ENCODE peak calls at places on chromosomes 11 and 22, in seven cellular contexts. D is gastrocnemius medialis, A is tibial nerve, K is H54, O is ovary, E is IMR-90, H is suprapubic skin. Z is an unnamed sample.

GRCh38 chr11:66951135-66951534 is 7.0 kb downstream of the PC start:
- DNase-seq in A (no peak), O (no peak), K (no peak), E (no peak), H (no peak), D (no peak), Z (no peak)

GRCh38 chr11:66864924-66865697 is 8.2 kb downstream of the LRFN4 start:
- DNase-seq in D (no peak), H (no peak), O (no peak), K (no peak), E (no peak), A (no peak), Z (no peak)

GRCh38 chr11:61713464-61713863 is 33.3 kb downstream of the DAGLA start:
- DNase-seq in E (no peak), H (no peak), D (no peak), A (no peak), O (no peak), K (no peak), Z (no peak)

GRCh38 chr11:10310301-10310841 is 5.5 kb downstream of the ADM start:
- DNase-seq in A (no peak), E (peak), D (no peak), K (no peak), H (no peak), O (no peak), Z (no peak)

GRCh38 chr22:29457730-29458129 is 19.3 kb downstream of the RFPL1 start:
- DNase-seq in O (no peak), A (no peak), E (peak), K (peak), H (no peak), D (no peak), Z (no peak)

GRCh38 chr22:42862045-42862734 is 5.1 kb upstream of the ARFGAP3 start:
- DNase-seq in K (no peak), E (peak), D (no peak), A (no peak), H (no peak), O (no peak), Z (no peak)

GRCh38 chr11:75733346-75734107 is 15.9 kb downstream of the MOGAT2 start:
- DNase-seq in D (peak), O (no peak), K (no peak), E (no peak), A (no peak), H (peak), Z (no peak)

GRCh38 chr11:67033661-67034166 is 10.8 kb downstream of the SYT12 start:
- DNase-seq in K (peak), D (no peak), E (peak), A (no peak), O (peak), H (no peak), Z (peak)

GRCh38 chr11:111983187-111983986 is 41.8 kb upstream of the DLAT start:
- DNase-seq in H (no peak), A (no peak), K (no peak), D (no peak), E (peak), O (no peak), Z (no peak)

GRCh38 chr11:34161812-34162506 is 56.5 kb downstream of the NAT10 start:
- DNase-seq in D (no peak), E (peak), A (no peak), O (no peak), K (no peak), H (no peak), Z (no peak)

GRCh38 chr11:129703846-129704245 is 111.8 kb upstream of the TMEM45B start:
- DNase-seq in D (no peak), H (peak), A (no peak), E (no peak), O (no peak), K (no peak), Z (no peak)

GRCh38 chr11:34405079-34405858 is 33.5 kb upstream of the CAT start:
- DNase-seq in O (no peak), H (no peak), A (no peak), K (no peak), E (no peak), D (no peak), Z (no peak)

GRCh38 chr11:108222686-108223448 is at the start of gene ATM:
- DNase-seq in K (peak), D (peak), A (peak), O (peak), E (peak), H (peak), Z (peak)

GRCh38 chr11:108221981-108222685 is at the start of gene NPAT:
- DNase-seq in D (no peak), E (no peak), O (no peak), K (no peak), H (no peak), A (no peak), Z (no peak)

GRCh38 chr11:108224908-108225786 is 2.3 kb downstream of the ATM start:
- DNase-seq in A (peak), D (no peak), H (no peak), K (no peak), O (no peak), E (no peak), Z (no peak)

GRCh38 chr11:108224366-108224765 is 1.5 kb downstream of the ATM start:
- DNase-seq in A (no peak), K (no peak), D (no peak), H (no peak), E (no peak), O (no peak), Z (no peak)

GRCh38 chr11:108223449-108224149 is 732 bp downstream of the ATM start:
- DNase-seq in K (no peak), E (peak), D (no peak), O (no peak), H (no peak), A (no peak), Z (no peak)
- TF ChIP-seq POLR2A in K (no peak), E (no peak), D (no peak), O (no peak), H (no peak), A (no peak), Z (no peak)

GRCh38 chr11:64746486-64746885 is 2.5 kb upstream of the RASGRP2 start:
- DNase-seq in A (no peak), O (no peak), D (no peak), K (no peak), H (no peak), E (no peak), Z (no peak)

GRCh38 chr11:64745219-64745522 is 1.2 kb upstream of the RASGRP2 start:
- DNase-seq in K (no peak), O (peak), D (peak), E (no peak), A (peak), H (peak), Z (peak)

GRCh38 chr11:64744544-64745218 is 739 bp upstream of the RASGRP2 start:
- DNase-seq in H (no peak), A (no peak), E (no peak), D (no peak), K (no peak), O (no peak), Z (peak)

GRCh38 chr11:64743591-64744543 is at the start of gene RASGRP2:
- DNase-seq in O (peak), K (peak), H (peak), A (peak), D (peak), E (no peak), Z (peak)

GRCh38 chr11:64745523-64746328 is 1.8 kb upstream of the RASGRP2 start:
- DNase-seq in D (peak), O (peak), K (peak), A (peak), H (peak), E (peak), Z (peak)
- TF ChIP-seq POLR2A in D (peak), O (no peak), K (no peak), A (peak), H (peak), E (no peak), Z (peak)

GRCh38 chr11:96393753-96394348 is 4.0 kb downstream of the JRKL start:
- DNase-seq in K (no peak), O (no peak), E (peak), H (no peak), D (no peak), A (no peak), Z (no peak)

GRCh38 chr11:96390403-96390830 is 604 bp downstream of the JRKL start:
- DNase-seq in O (no peak), A (peak), H (no peak), E (peak), K (no peak), D (no peak), Z (no peak)

GRCh38 chr11:96391698-96392307 is 2.0 kb downstream of the JRKL start:
- DNase-seq in A (no peak), E (no peak), D (no peak), K (no peak), O (no peak), H (no peak), Z (no peak)

GRCh38 chr11:96388891-96389603 is 665 bp downstream of the CCDC82 start:
- DNase-seq in D (no peak), K (peak), A (no peak), E (no peak), O (no peak), H (no peak), Z (no peak)

DNA sequence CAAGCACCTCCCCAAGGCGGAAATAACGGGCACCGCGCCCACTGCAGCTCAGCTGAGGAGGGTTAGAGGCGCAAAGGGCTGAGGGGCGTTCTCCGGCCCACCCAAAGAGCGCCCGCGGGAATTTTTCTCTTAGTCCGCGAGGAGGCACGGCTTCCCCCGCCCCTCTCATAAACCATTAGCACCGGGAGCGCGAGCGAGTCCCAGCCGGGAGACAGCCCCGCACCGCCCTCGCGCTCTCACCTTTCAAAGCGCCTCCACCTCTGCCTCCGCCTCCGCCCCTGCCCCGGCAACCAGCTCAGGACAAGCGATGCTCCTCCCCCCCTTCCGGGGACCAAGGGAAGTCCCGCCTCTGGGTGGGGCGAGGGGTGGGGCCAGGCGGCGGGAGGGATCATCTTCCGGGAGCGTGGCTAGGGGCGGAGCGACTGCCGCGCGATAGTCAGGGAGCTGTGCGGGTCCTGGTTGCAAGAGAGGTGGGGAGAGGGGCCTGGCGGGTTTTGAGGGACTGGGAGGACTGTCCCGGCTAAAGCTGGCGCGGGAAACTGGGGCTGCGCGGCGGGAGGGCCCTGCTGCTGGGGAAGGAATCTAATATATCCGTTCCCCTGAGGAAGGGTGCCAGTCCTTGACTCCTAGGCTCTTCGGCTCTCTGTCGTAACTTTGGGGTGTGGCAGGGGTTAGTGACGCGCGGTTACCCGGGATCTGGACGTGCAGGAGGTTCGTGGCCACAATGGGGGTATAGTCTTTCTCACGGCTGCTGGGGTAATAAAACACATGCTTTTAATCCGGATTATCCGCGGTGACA is at the start of the genes CCDC82 and JRKL:
- DNase-seq in D (peak), O (peak), H (peak), K (peak), A (peak), E (peak), Z (peak)
- TF ChIP-seq POLR2A in D (peak), O (no peak), H (peak), K (peak), A (peak), E (peak), Z (peak)

DNA sequence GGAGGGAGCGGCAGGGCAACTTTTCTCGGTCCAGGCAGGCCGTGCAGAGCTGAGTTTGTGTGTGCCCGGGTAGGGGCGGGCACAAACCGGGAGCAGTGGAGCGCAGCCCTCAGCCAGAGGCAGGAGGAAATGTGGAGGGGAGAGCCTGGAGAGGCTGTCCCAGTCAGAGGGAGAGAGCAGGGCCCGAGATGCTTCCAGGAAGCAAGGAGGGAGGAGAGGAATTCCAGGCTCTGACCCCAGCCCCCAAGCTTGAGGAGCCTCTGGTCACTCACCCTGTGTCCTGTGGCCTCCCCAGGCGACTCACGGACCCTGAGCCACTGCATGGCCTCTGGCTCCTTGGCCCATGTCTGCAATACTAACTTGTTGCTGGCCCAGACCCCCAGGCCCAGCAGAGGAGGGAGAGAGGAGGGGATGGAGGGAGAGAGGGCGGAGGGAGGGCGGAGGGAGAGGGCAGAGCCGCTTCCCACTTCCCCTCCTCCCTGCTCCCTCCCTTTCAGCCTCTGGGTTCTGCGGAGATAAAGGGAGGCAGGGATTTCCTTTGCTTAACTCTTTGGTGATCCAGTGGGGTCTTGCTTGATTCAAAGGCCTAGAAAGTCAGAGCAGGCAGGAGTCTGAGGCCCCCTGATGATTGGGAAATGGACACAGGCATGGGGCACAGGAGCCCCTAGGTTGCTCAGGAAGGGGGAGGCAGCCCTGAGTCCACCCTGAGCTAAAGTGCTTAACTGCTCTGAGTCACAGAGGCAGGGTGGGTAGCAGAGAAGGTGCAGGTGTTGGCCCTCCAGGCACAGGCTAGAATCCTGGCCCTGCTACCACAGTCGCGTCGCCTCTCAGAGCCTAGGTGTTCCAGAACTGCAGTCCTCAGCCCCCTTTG is at the start of gene C1QTNF6:
- DNase-seq in D (no peak), H (no peak), O (peak), E (peak), K (no peak), A (no peak), Z (peak)
- TF ChIP-seq POLR2A in D (no peak), H (no peak), O (no peak), E (no peak), K (no peak), A (no peak), Z (no peak)

GRCh38 chr22:30665786-30666185 is 1.9 kb downstream of the DUSP18 start:
- DNase-seq in A (no peak), O (no peak), D (no peak), E (no peak), H (no peak), K (no peak), Z (no peak)
- TF ChIP-seq POLR2A in A (no peak), O (no peak), D (no peak), E (no peak), H (no peak), K (no peak), Z (no peak)

GRCh38 chr11:64304316-64305072 is 830 bp upstream of the ESRRA start:
- DNase-seq in O (peak), K (peak), D (peak), A (peak), E (peak), H (peak), Z (peak)
- TF ChIP-seq POLR2A in O (peak), K (no peak), D (no peak), A (no peak), E (no peak), H (no peak), Z (no peak)

GRCh38 chr22:39244496-39245129 is at the start of gene PDGFB:
- DNase-seq in K (no peak), E (no peak), A (peak), H (no peak), D (no peak), O (peak), Z (no peak)
- TF ChIP-seq POLR2A in K (peak), E (no peak), A (peak), H (peak), D (peak), O (no peak), Z (peak)

DNA sequence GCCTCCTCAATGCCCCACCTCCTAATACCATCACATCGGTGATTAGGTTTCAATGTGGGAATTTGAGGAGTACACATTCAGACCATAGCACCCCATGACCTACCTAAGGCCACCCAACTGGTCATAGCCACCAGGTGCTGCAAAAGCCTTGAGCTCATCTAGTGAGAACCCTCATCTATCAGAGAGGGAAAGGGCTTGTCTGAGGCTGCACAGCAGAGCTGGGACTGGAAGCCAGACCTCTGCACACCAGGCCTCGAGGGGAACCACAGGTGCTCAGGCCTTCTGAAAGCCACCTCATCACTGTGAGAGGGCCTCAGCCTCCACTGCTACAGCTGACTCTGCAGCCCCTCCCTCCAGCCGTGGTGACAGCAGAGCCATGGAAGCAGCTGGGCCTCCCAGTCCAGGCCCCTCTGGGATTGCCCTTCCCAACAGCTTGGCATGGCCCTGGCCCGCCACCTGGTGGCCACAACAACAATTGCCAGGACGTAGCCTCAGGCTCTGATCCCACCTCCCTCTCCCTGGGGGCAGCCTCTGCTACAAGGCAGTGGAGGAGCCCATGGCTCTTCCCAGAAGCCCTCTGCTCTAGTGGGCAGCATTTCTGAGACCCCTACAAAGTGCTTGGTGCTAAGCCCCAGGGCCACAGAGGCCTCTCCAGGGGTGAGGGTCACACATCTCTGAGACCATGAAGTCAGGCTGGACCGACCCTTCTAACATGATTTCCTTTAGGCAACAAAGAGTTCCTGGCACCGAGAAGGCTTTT is 41.0 kb upstream of the PRDM11 start:
- DNase-seq in D (peak), H (peak), K (peak), E (peak), O (peak), A (peak), Z (peak)
- TF ChIP-seq POLR2A in D (no peak), H (no peak), K (no peak), E (no peak), O (no peak), A (no peak), Z (no peak)

GRCh38 chr11:130918081-130918480 is 1.8 kb upstream of the SNX19 start:
- DNase-seq in K (no peak), E (no peak), O (no peak), A (no peak), D (no peak), H (no peak), Z (no peak)

GRCh38 chr11:130913268-130913667 is 3.0 kb downstream of the SNX19 start:
- DNase-seq in O (no peak), D (no peak), K (no peak), E (no peak), A (no peak), H (no peak), Z (no peak)

GRCh38 chr11:130915556-130916237 is 582 bp downstream of the SNX19 start:
- DNase-seq in E (no peak), D (no peak), K (no peak), H (no peak), O (peak), A (no peak), Z (no peak)

GRCh38 chr11:130916910-130917309 is 631 bp upstream of the SNX19 start:
- DNase-seq in K (no peak), H (no peak), D (no peak), O (no peak), E (no peak), A (no peak), Z (no peak)

GRCh38 chr11:130916238-130916855 is at the start of gene SNX19:
- DNase-seq in O (peak), A (peak), E (peak), D (peak), H (peak), K (peak), Z (peak)
- TF ChIP-seq POLR2A in O (peak), A (peak), E (peak), D (peak), H (peak), K (peak), Z (peak)

GRCh38 chr11:74460481-74461154 is 6.7 kb downstream of the KCNE3 start:
- DNase-seq in H (no peak), O (no peak), E (peak), A (no peak), K (no peak), D (no peak), Z (no peak)
- TF ChIP-seq POLR2A in H (no peak), O (no peak), E (no peak), A (no peak), K (no peak), D (no peak), Z (no peak)